ENCODE peak calls at places on chromosomes 12 and 14, in eight cellular contexts. One of them, this sample, is unnamed.

GRCh38 chr14:34749408-34749807 is 35.0 kb upstream of the CFL2 start:
- DNase-seq in stimulated activated CD8-positive, alpha-beta memory T cell treated with anti-CD3 and anti-CD28 coated beads, Interleukin-7, amount 100 ng/mL, for 1 hour: no peak
- DNase-seq in anterior cingulate cortex: no peak
- DNase-seq in adipocyte: no peak
- DNase-seq in NCI-H1694: no peak
- DNase-seq in effector CD8-positive, alpha-beta T cell: no peak
- DNase-seq in heart left ventricle: no peak
- DNase-seq in stimulated activated naive CD4-positive, alpha-beta T cell: no peak
- DNase-seq in this sample: no peak

GRCh38 chr12:53725824-53726223 is 1.4 kb downstream of the CALCOCO1 start:
- DNase-seq in stimulated activated CD8-positive, alpha-beta memory T cell treated with anti-CD3 and anti-CD28 coated beads, Interleukin-7, amount 100 ng/mL, for 1 hour: no peak
- DNase-seq in anterior cingulate cortex: no peak
- DNase-seq in adipocyte: peak; percentile 36
- DNase-seq in NCI-H1694: no peak
- DNase-seq in effector CD8-positive, alpha-beta T cell: no peak
- DNase-seq in heart left ventricle: no peak
- DNase-seq in stimulated activated naive CD4-positive, alpha-beta T cell: no peak
- DNase-seq in this sample: no peak

GRCh38 chr14:41899416-41899815 is 292.7 kb downstream of the LRFN5 start:
- DNase-seq in stimulated activated CD8-positive, alpha-beta memory T cell treated with anti-CD3 and anti-CD28 coated beads, Interleukin-7, amount 100 ng/mL, for 1 hour: no peak
- DNase-seq in anterior cingulate cortex: no peak
- DNase-seq in adipocyte: peak; percentile 25
- DNase-seq in NCI-H1694: peak; percentile 95
- DNase-seq in effector CD8-positive, alpha-beta T cell: no peak
- DNase-seq in heart left ventricle: no peak
- DNase-seq in stimulated activated naive CD4-positive, alpha-beta T cell: no peak
- DNase-seq in this sample: no peak

GRCh38 chr12:27462151-27462694 is 15.7 kb downstream of the SMCO2 start:
- DNase-seq in stimulated activated CD8-positive, alpha-beta memory T cell treated with anti-CD3 and anti-CD28 coated beads, Interleukin-7, amount 100 ng/mL, for 1 hour: no peak
- DNase-seq in anterior cingulate cortex: no peak
- DNase-seq in adipocyte: peak; percentile 61
- DNase-seq in NCI-H1694: no peak
- DNase-seq in effector CD8-positive, alpha-beta T cell: no peak
- DNase-seq in heart left ventricle: no peak
- DNase-seq in stimulated activated naive CD4-positive, alpha-beta T cell: no peak
- DNase-seq in this sample: no peak

GRCh38 chr14:93729993-93730392 is 58.3 kb downstream of the PRIMA1 start:
- DNase-seq in stimulated activated CD8-positive, alpha-beta memory T cell treated with anti-CD3 and anti-CD28 coated beads, Interleukin-7, amount 100 ng/mL, for 1 hour: no peak
- DNase-seq in anterior cingulate cortex: peak; percentile 56
- DNase-seq in adipocyte: no peak
- DNase-seq in NCI-H1694: no peak
- DNase-seq in effector CD8-positive, alpha-beta T cell: no peak
- DNase-seq in heart left ventricle: no peak
- DNase-seq in stimulated activated naive CD4-positive, alpha-beta T cell: no peak
- DNase-seq in this sample: no peak

GRCh38 chr12:109762071-109762672 is 48.5 kb downstream of the FAM222A start:
- DNase-seq in stimulated activated CD8-positive, alpha-beta memory T cell treated with anti-CD3 and anti-CD28 coated beads, Interleukin-7, amount 100 ng/mL, for 1 hour: no peak
- DNase-seq in anterior cingulate cortex: no peak
- DNase-seq in adipocyte: no peak
- DNase-seq in NCI-H1694: no peak
- DNase-seq in effector CD8-positive, alpha-beta T cell: no peak
- DNase-seq in heart left ventricle: no peak
- DNase-seq in stimulated activated naive CD4-positive, alpha-beta T cell: no peak
- DNase-seq in this sample: no peak

GRCh38 chr12:31322651-31323248 is 3.2 kb downstream of the SINHCAF start:
- DNase-seq in stimulated activated CD8-positive, alpha-beta memory T cell treated with anti-CD3 and anti-CD28 coated beads, Interleukin-7, amount 100 ng/mL, for 1 hour: no peak
- DNase-seq in anterior cingulate cortex: no peak
- DNase-seq in adipocyte: peak; percentile 52
- DNase-seq in NCI-H1694: no peak
- DNase-seq in effector CD8-positive, alpha-beta T cell: no peak
- DNase-seq in heart left ventricle: no peak
- DNase-seq in stimulated activated naive CD4-positive, alpha-beta T cell: no peak
- DNase-seq in this sample: no peak

GRCh38 chr14:69906201-69906600 is 27.0 kb downstream of the SMOC1 start:
- DNase-seq in stimulated activated CD8-positive, alpha-beta memory T cell treated with anti-CD3 and anti-CD28 coated beads, Interleukin-7, amount 100 ng/mL, for 1 hour: no peak
- DNase-seq in anterior cingulate cortex: no peak
- DNase-seq in adipocyte: no peak
- DNase-seq in NCI-H1694: no peak
- DNase-seq in effector CD8-positive, alpha-beta T cell: no peak
- DNase-seq in heart left ventricle: no peak
- DNase-seq in stimulated activated naive CD4-positive, alpha-beta T cell: no peak
- DNase-seq in this sample: no peak

GRCh38 chr14:64215978-64216377 is 78.2 kb downstream of the ESR2 start:
- DNase-seq in stimulated activated CD8-positive, alpha-beta memory T cell treated with anti-CD3 and anti-CD28 coated beads, Interleukin-7, amount 100 ng/mL, for 1 hour: no peak
- DNase-seq in anterior cingulate cortex: no peak
- DNase-seq in adipocyte: no peak
- DNase-seq in NCI-H1694: no peak
- DNase-seq in effector CD8-positive, alpha-beta T cell: no peak
- DNase-seq in heart left ventricle: no peak
- DNase-seq in stimulated activated naive CD4-positive, alpha-beta T cell: no peak
- DNase-seq in this sample: no peak

GRCh38 chr12:104672501-104673265 is 215.9 kb downstream of the CHST11 start:
- DNase-seq in stimulated activated CD8-positive, alpha-beta memory T cell treated with anti-CD3 and anti-CD28 coated beads, Interleukin-7, amount 100 ng/mL, for 1 hour: no peak
- DNase-seq in anterior cingulate cortex: no peak
- DNase-seq in adipocyte: no peak
- DNase-seq in NCI-H1694: no peak
- DNase-seq in effector CD8-positive, alpha-beta T cell: no peak
- DNase-seq in heart left ventricle: peak; percentile 70
- DNase-seq in stimulated activated naive CD4-positive, alpha-beta T cell: no peak
- DNase-seq in this sample: no peak